ENCODE peak calls at places on chromosomes 11 and 22, in four cellular contexts. U, Y, X and M are unnamed samples.

GRCh38 chr11:34585870-34586654 is 34.8 kb upstream of the EHF start:
- DNase-seq in U (peak; percentile 75), Y (peak; percentile 52), X (no peak), M (peak; percentile 56)

GRCh38 chr11:74519719-74520118 is 26.2 kb upstream of the LIPT2 start:
- DNase-seq in U (no peak), Y (no peak), X (no peak), M (no peak)

GRCh38 chr11:19891050-19891449 is 178.4 kb downstream of the NAV2 start:
- DNase-seq in U (no peak), Y (no peak), X (no peak), M (no peak)

GRCh38 chr22:41288245-41288946 is 2.4 kb upstream of the RANGAP1 start:
- DNase-seq in U (peak; percentile 50), Y (no peak), X (no peak), M (peak; percentile 95)

GRCh38 chr22:47067911-47068654 is 305.6 kb downstream of the TBC1D22A start:
- DNase-seq in U (no peak), Y (no peak), X (no peak), M (no peak)

GRCh38 chr11:124880958-124881357 is 15.7 kb downstream of the ROBO3 start:
- DNase-seq in U (no peak), Y (no peak), X (no peak), M (no peak)

GRCh38 chr11:17564687-17565042 is 17.6 kb downstream of the OTOG start:
- DNase-seq in U (no peak), Y (no peak), X (no peak), M (no peak)

GRCh38 chr11:79259800-79260199 is 181.0 kb downstream of the TENM4 start:
- DNase-seq in U (peak; percentile 35), Y (no peak), X (no peak), M (no peak)

GRCh38 chr11:55854704-55855103 is 16.2 kb downstream of the OR5D16 start:
- DNase-seq in U (no peak), Y (no peak), X (no peak), M (no peak)

GRCh38 chr11:17979770-17980371 is 33.0 kb downstream of the SERGEF start:
- DNase-seq in U (peak; percentile 66), Y (peak; percentile 44), X (no peak), M (peak; percentile 24)

DNA sequence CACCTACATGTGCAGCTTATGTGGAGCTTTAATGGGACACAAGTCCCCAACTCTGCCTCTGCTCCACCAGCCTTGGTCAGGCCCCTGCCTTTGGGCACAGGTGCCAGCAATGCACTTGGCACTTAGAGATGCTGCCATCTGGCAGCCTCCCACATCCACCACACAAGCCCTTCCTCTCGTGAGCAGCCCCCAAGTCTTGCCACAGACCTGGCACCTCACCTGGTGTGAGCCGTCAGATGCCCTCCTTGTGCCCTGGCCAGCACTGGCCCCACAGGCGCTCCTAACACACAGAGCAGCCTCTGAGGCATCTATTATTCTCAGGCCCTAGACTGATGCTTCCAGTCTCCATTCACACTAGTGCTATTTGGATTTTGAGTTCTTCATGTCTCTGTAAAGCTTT is 24.5 kb upstream of the SERPIND1 start:
- DNase-seq in U (no peak), Y (no peak), X (no peak), M (no peak)
- H2BK12ac ChIP-seq in U (no peak overlapping the region), Y (no peak overlapping the region), X (no peak overlapping the region), M (no peak overlapping the region)

GRCh38 chr11:96391698-96392307 is 2.0 kb downstream of the JRKL start:
- DNase-seq in U (no peak), Y (no peak), X (no peak), M (no peak)

GRCh38 chr11:96388891-96389603 is 665 bp downstream of the CCDC82 start:
- DNase-seq in U (peak; percentile 52), Y (no peak), X (peak; percentile 36), M (peak; percentile 78)

GRCh38 chr11:96393753-96394348 is 4.0 kb downstream of the JRKL start:
- DNase-seq in U (peak; percentile 71), Y (no peak), X (no peak), M (peak; percentile 60)

GRCh38 chr11:96389604-96390402 is at the start of the genes CCDC82 and JRKL:
- DNase-seq in U (peak; percentile 98), Y (peak; percentile 96), X (peak; percentile 91), M (peak; percentile 96)

GRCh38 chr11:96390403-96390830 is 604 bp downstream of the JRKL start:
- DNase-seq in U (no peak), Y (no peak), X (no peak), M (peak; percentile 59)
- H3K4me3 ChIP-seq in U (peak overlapping the region; percentile 89), Y (peak overlapping the region; percentile 81), X (peak overlapping the region; percentile 69), M (peak overlapping the region; percentile 96)

GRCh38 chr22:35378547-35379078 is 2.3 kb upstream of the HMOX1 start:
- DNase-seq in U (peak; percentile 43), Y (no peak), X (no peak), M (no peak)

GRCh38 chr22:35377735-35378134 is 3.2 kb upstream of the HMOX1 start:
- DNase-seq in U (no peak), Y (no peak), X (no peak), M (no peak)

GRCh38 chr22:35379146-35379993 is 1.5 kb upstream of the HMOX1 start:
- DNase-seq in U (peak; percentile 95), Y (no peak), X (no peak), M (no peak)

GRCh38 chr22:35375031-35375430 is 5.9 kb upstream of the HMOX1 start:
- DNase-seq in U (no peak), Y (no peak), X (no peak), M (no peak)

DNA sequence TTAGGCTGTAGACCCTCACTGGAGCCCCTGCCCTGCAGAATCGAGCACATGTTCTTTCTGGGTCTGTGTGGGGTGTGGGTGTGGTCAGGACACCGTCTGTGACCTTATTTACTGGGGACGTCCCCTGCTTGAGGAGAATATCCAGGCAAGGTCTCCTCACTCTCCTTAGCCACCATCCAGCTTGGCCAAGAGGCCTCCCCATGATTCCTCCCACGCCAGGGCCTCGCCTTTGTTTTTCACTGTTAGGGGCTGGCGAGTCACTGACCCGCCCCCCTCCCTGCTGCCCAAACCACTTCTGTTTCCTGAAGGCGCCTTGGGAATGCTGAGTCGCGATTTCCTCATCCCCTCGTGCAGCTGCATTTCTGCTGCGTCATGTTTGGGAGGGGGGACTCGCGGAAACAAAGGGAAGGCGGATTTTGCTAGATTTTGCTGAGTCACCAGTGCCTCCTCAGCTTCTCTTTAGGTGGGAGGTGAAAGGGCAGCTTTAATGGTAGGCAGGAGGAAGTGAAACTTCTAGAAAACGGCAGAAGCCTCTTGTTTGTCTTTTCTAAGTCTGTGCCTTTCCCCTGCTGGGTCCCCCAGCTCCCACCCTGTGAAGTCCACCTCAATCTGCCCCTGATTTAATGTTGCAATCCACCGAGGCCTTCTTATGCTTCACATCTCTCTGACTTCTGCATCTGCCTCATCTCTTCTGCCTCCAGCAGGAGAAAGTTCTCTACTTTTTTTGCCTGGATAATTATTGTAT is 4.0 kb upstream of the HMOX1 start:
- DNase-seq in U (peak; percentile 99), Y (peak; percentile 95), X (peak; percentile 94), M (peak; percentile 98)
- H2BK12ac ChIP-seq in U (peak overlapping the region; percentile 48), Y (no peak overlapping the region), X (peak overlapping the region; percentile 99), M (peak overlapping the region; percentile 99)

GRCh38 chr11:85539029-85539689 is 88.0 kb downstream of the DLG2 start:
- DNase-seq in U (no peak), Y (no peak), X (no peak), M (no peak)

GRCh38 chr11:85540635-85541034 is 86.5 kb downstream of the DLG2 start:
- DNase-seq in U (no peak), Y (no peak), X (peak; percentile 25), M (no peak)

GRCh38 chr11:85539740-85540139 is 87.4 kb downstream of the DLG2 start:
- DNase-seq in U (no peak), Y (no peak), X (no peak), M (no peak)

GRCh38 chr11:85541683-85542082 is 85.5 kb downstream of the DLG2 start:
- DNase-seq in U (no peak), Y (no peak), X (no peak), M (no peak)

DNA sequence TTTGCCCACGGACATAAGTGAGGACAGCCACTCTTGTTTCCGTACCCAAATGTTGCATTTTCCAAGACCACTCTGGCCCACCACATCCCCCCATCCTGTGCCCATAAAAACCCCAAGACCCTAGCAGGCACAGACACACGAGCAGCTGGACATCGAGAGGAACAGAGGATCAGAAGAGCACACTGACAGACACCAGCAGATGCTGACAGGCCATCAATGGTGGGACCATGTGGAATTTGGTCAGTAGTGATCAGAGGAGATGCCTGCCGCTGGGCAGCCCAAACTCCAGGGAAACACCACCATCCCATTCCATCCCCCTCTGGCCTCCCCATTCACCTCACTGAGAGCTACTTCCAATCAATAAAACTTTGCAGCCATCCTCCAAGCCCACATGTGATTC is 87.0 kb downstream of the DLG2 start:
- DNase-seq in U (no peak), Y (no peak), X (no peak), M (no peak)
- H3K4me3 ChIP-seq in U (no peak overlapping the region), Y (peak overlapping the region; percentile 16), X (no peak overlapping the region), M (no peak overlapping the region)

GRCh38 chr11:128707671-128708070 is 13.8 kb downstream of the FLI1 start:
- DNase-seq in U (no peak), Y (no peak), X (no peak), M (peak; percentile 66)
- H2BK12ac ChIP-seq in U (no peak overlapping the region), Y (no peak overlapping the region), X (no peak overlapping the region), M (no peak overlapping the region)

GRCh38 chr22:50488006-50488677 is 1.5 kb downstream of the MIOX start:
- DNase-seq in U (no peak), Y (no peak), X (no peak), M (no peak)
- H3K4me3 ChIP-seq in U (no peak overlapping the region), Y (no peak overlapping the region), X (no peak overlapping the region), M (no peak overlapping the region)